ENCODE peak calls at places on chromosomes 6 and 20, in ten cellular contexts. G is IMR-90, B is PC-3, U is neural progenitor cell, C is lower lobe of right lung, N is WERI-Rb-1, S is heart left ventricle, X is PC-9, M is pancreas, J is left ventricle myocardium inferior. Q is an unnamed sample.

GRCh38 chr20:59153832-59154231 is 9.8 kb upstream of the ZNF831 start:
- DNase-seq in B (no peak), U (no peak), X (no peak), S (no peak), J (no peak), N (no peak), C (no peak), G (no peak), M (no peak), Q (no peak)

GRCh38 chr20:58113706-58114105 is 114.7 kb downstream of the ANKRD60 start:
- DNase-seq in J (no peak), N (no peak), S (no peak), U (no peak), M (no peak), X (no peak), G (no peak), C (no peak), B (no peak), Q (no peak)

GRCh38 chr20:62374431-62375152 is 7.5 kb upstream of the LAMA5 start:
- DNase-seq in X (no peak), N (no peak), S (no peak), M (no peak), B (no peak), J (no peak), U (no peak), G (peak; percentile 34), C (no peak), Q (peak; percentile 79)

GRCh38 chr6:70590387-70590786 is 23.7 kb downstream of the SDHAF4 start:
- DNase-seq in N (no peak), C (no peak), J (no peak), B (no peak), G (no peak), M (no peak), S (no peak), X (no peak), U (no peak), Q (no peak)

GRCh38 chr6:155079985-155080452 is 84.9 kb downstream of the TIAM2 start:
- DNase-seq in M (no peak), X (no peak), S (no peak), B (no peak), N (no peak), G (no peak), J (no peak), U (no peak), C (no peak), Q (no peak)

GRCh38 chr20:61993058-61993457 is 72.6 kb downstream of the TAF4 start:
- DNase-seq in J (no peak), B (no peak), X (no peak), C (no peak), S (no peak), M (no peak), U (no peak), G (no peak), N (no peak), Q (no peak)

GRCh38 chr6:28903686-28904085 is 20.1 kb downstream of the TRIM27 start:
- DNase-seq in G (no peak), U (no peak), B (no peak), N (no peak), J (no peak), X (no peak), S (no peak), M (no peak), C (no peak), Q (no peak)

GRCh38 chr6:100101656-100102055 is 107.6 kb upstream of the MCHR2 start:
- DNase-seq in C (no peak), N (no peak), S (no peak), X (no peak), B (peak; percentile 77), G (peak; percentile 7), J (no peak), M (no peak), U (no peak), Q (no peak)

GRCh38 chr6:79028641-79029314 is 49.3 kb downstream of the PHIP start:
- DNase-seq in G (no peak), B (no peak), X (no peak), S (no peak), U (no peak), M (no peak), J (no peak), C (no peak), N (no peak), Q (no peak)

GRCh38 chr6:17580518-17581048 is 19.5 kb upstream of the FAM8A1 start:
- DNase-seq in J (peak; percentile 44), B (peak; percentile 42), G (no peak), M (peak; percentile 60), U (no peak), N (peak; percentile 51), S (peak; percentile 53), X (peak; percentile 57), C (peak; percentile 68), Q (peak; percentile 38)

GRCh38 chr6:53192590-53193232 is 44.1 kb upstream of the GCM1 start:
- DNase-seq in B (no peak), N (no peak), S (no peak), J (no peak), U (peak; percentile 56), G (no peak), X (peak; percentile 27), M (no peak), C (no peak), Q (no peak)

GRCh38 chr20:50366270-50367103 is 143.7 kb upstream of the PTPN1 start:
- DNase-seq in B (peak; percentile 80), M (peak; percentile 85), S (peak; percentile 62), G (peak; percentile 75), N (no peak), X (peak; percentile 71), C (peak; percentile 81), U (no peak), J (no peak), Q (peak; percentile 66)

DNA sequence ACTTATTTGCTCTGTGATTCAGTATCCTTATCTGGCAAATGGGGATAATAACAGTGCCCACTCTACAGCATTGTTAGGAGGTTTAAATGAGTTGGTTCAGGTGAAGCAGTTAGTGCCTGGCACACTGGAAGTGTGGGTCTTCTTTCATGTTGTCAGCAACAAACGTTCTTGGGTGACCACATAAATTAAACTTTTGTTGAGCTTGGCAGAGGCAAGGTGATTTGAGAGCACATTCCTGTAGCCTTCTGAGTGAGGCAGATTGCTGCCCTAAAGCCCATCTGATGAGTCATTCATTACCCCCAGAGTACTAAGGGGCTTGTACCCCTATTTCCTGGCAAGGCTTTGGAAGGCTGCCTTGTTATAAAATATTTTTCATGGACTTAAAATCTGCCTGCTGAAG is 25.8 kb downstream of the SEC23B start:
- DNase-seq in M (no peak), U (no peak), N (no peak), J (no peak), C (no peak), S (no peak), G (no peak), B (no peak), X (no peak), Q (no peak)
- H3K36me3 ChIP-seq in M (peaks cover 64% of the 10 kb centered on the region), U (peaks cover 9% of the 10 kb centered on the region), N (peaks cover 73% of the 10 kb centered on the region), J (peaks cover 92% of the 10 kb centered on the region), C (peaks cover 97% of the 10 kb centered on the region), S (peaks cover 32% of the 10 kb centered on the region), G (peaks cover 40% of the 10 kb centered on the region), B (peaks cover 66% of the 10 kb centered on the region), X (peaks cover 35% of the 10 kb centered on the region), Q (peaks cover 61% of the 10 kb centered on the region)

DNA sequence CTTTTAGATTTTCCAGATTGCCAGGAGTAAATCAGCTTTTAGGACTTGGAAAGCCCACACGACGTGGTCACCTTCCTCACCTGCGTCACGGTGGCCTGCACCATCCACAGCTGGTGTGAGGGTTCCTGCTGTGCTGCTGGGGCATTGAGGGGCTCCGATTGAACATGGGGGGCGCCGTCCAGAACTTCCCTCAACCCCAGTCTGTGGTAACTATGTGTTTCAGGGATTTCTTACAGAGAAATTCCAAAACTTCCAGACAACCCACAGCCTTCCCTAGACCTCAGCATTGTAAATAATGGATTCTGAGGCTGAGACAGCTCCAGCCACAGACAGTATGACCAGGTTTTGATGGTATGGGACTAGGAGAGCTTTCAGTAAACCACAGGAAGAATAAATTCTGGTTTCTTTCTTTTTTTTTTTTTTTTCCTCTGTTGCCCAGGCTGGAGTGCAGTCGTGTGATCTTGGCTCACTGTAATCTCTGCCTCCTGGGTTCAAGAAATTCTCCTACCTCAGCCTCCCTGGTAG is 46.7 kb upstream of the IRF4 start:
- DNase-seq in N (no peak), J (no peak), S (no peak), X (no peak), G (peak; percentile 53), C (peak; percentile 41), B (no peak), U (no peak), M (no peak), Q (no peak)
- H3K9me3 ChIP-seq in N (no peaks in the 10 kb centered on the region), J (no peaks in the 10 kb centered on the region), S (no peaks in the 10 kb centered on the region), X (no peaks in the 10 kb centered on the region), G (peaks cover 3% of the 10 kb centered on the region), C (no peaks in the 10 kb centered on the region), B (no peaks in the 10 kb centered on the region), U (no peaks in the 10 kb centered on the region), M (no peaks in the 10 kb centered on the region), Q (no peaks in the 10 kb centered on the region)

GRCh38 chr20:3797226-3797545 is 1.1 kb downstream of the CDC25B start:
- DNase-seq in J (no peak), S (peak; percentile 18), G (no peak), B (no peak), U (no peak), M (peak; percentile 21), X (no peak), C (peak; percentile 38), N (no peak), Q (no peak)

GRCh38 chr20:3798908-3799248 is 2.8 kb downstream of the CDC25B start:
- DNase-seq in G (no peak), C (peak; percentile 19), M (no peak), J (no peak), B (no peak), U (no peak), S (peak; percentile 10), N (no peak), X (no peak), Q (no peak)

GRCh38 chr20:3798405-3798768 is 2.3 kb downstream of the CDC25B start:
- DNase-seq in M (no peak), G (no peak), J (no peak), B (no peak), C (peak; percentile 44), N (no peak), X (no peak), S (peak; percentile 17), U (no peak), Q (no peak)

GRCh38 chr20:3796477-3797225 is 541 bp downstream of the CDC25B start:
- DNase-seq in X (no peak), N (no peak), M (peak; percentile 41), U (peak; percentile 1), B (no peak), J (no peak), S (peak; percentile 34), C (no peak), G (no peak), Q (no peak)

GRCh38 chr20:3797592-3798404 is 1.7 kb downstream of the CDC25B start:
- DNase-seq in U (no peak), C (peak; percentile 34), B (peak; percentile 60), X (peak; percentile 48), S (peak; percentile 23), N (no peak), J (no peak), M (no peak), G (peak; percentile 67), Q (no peak)
- H3K27ac ChIP-seq in U (no peak overlapping the region), C (peak overlapping the region; percentile 95), B (peak overlapping the region; percentile 64), X (no peak overlapping the region), S (no peak overlapping the region), N (no peak overlapping the region), J (no peak overlapping the region), M (no peak overlapping the region), G (peak overlapping the region; percentile 86), Q (peak overlapping the region; percentile 76)

DNA sequence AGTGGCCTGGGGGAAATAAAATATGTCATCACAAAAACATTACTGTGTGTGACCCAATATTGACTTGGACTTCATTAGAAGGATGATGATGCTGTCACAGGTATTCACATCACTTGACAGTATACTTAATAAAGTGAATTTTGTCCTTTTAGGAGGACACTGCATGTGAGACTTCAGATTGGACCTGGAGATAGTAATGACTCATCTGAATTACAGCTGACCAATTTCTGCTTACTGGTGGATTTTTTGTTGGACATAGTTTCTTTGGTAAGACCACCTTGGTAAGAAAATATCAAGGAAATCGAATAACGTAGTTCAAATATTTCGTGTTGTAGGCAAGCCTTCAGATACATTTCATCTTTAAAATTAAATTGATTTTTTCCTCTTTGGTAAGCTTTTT is 57.1 kb downstream of the DOP1A start:
- DNase-seq in J (no peak), N (no peak), S (no peak), B (no peak), G (no peak), M (no peak), C (no peak), X (no peak), U (no peak), Q (no peak)
- H3K36me3 ChIP-seq in J (peaks cover 90% of the 10 kb centered on the region), N (peaks cover 38% of the 10 kb centered on the region), S (peaks cover 18% of the 10 kb centered on the region), B (no peaks in the 10 kb centered on the region), G (peaks cover 12% of the 10 kb centered on the region), M (peaks cover 36% of the 10 kb centered on the region), C (peaks cover 93% of the 10 kb centered on the region), X (no peaks in the 10 kb centered on the region), U (peaks cover 20% of the 10 kb centered on the region), Q (peaks cover 24% of the 10 kb centered on the region)